ENCODE peak calls at places on chromosomes 12 and 14, in seven cellular contexts. X, A, V, U, L, W and C are unnamed samples.

GRCh38 chr12:98911396-98911795 is 266.3 kb downstream of the APAF1 start:
- DNase-seq in X (no peak), A (no peak), V (no peak), U (no peak), L (no peak), W (no peak), C (no peak)

GRCh38 chr14:27387458-27387857 is 789.6 kb upstream of the NOVA1 start:
- DNase-seq in X (no peak), A (no peak), V (no peak), U (no peak), L (no peak), W (no peak), C (no peak)

GRCh38 chr14:51786227-51786626 is 74.2 kb upstream of the GNG2 start:
- DNase-seq in X (no peak), A (no peak), V (no peak), U (no peak), L (no peak), W (no peak), C (no peak)

GRCh38 chr12:145369-145960 is 68.5 kb downstream of the SLC6A12 start:
- DNase-seq in X (no peak), A (no peak), V (peak), U (no peak), L (no peak), W (no peak), C (no peak)

GRCh38 chr12:102961488-102961801 is 4.0 kb downstream of the ASCL1 start:
- DNase-seq in X (no peak), A (no peak), V (no peak), U (no peak), L (no peak), W (no peak), C (no peak)

GRCh38 chr14:67944605-67945004 is 125.0 kb downstream of the RAD51B start:
- DNase-seq in X (no peak), A (no peak), V (no peak), U (no peak), L (no peak), W (no peak), C (no peak)

GRCh38 chr14:102940729-102941362 is 18.4 kb downstream of the AMN start:
- DNase-seq in X (no peak), A (no peak), V (no peak), U (no peak), L (no peak), W (no peak), C (no peak)

GRCh38 chr12:24754690-24755638 is 193.9 kb downstream of the BCAT1 start:
- DNase-seq in X (no peak), A (no peak), V (peak), U (no peak), L (no peak), W (no peak), C (no peak)

GRCh38 chr12:12159988-12160387 is 89.2 kb downstream of the BCL2L14 start:
- DNase-seq in X (no peak), A (no peak), V (no peak), U (no peak), L (no peak), W (no peak), C (no peak)
- TF ChIP-seq SIN3A in X (no peak), A (no peak), V (no peak), U (no peak), L (no peak), W (no peak), C (no peak)

GRCh38 chr12:106267535-106267934 is 19.7 kb upstream of the CKAP4 start:
- DNase-seq in X (no peak), A (no peak), V (no peak), U (no peak), L (no peak), W (no peak), C (no peak)
- TF ChIP-seq SIN3A in X (no peak), A (no peak), V (no peak), U (no peak), L (no peak), W (no peak), C (no peak)

GRCh38 chr14:46048127-46048526 is 603.5 kb downstream of the RPL10L start:
- DNase-seq in X (peak), A (peak), V (peak), U (peak), L (peak), W (peak), C (peak)
- TF ChIP-seq SIN3A in X (no peak), A (no peak), V (no peak), U (no peak), L (no peak), W (no peak), C (no peak)

GRCh38 chr12:63066782-63067181 is 84.2 kb downstream of the AVPR1A start:
- DNase-seq in X (no peak), A (no peak), V (no peak), U (no peak), L (no peak), W (no peak), C (no peak)
- TF ChIP-seq SIN3A in X (no peak), A (no peak), V (no peak), U (no peak), L (no peak), W (no peak), C (no peak)

GRCh38 chr14:61319086-61319485 is 2.3 kb upstream of the PRKCH start:
- DNase-seq in X (no peak), A (no peak), V (no peak), U (no peak), L (no peak), W (no peak), C (no peak)

GRCh38 chr14:61319706-61320105 is 1.7 kb upstream of the PRKCH start:
- DNase-seq in X (no peak), A (no peak), V (no peak), U (no peak), L (no peak), W (no peak), C (no peak)

GRCh38 chr14:61320806-61321384 is 484 bp upstream of the PRKCH start:
- DNase-seq in X (no peak), A (no peak), V (no peak), U (peak), L (no peak), W (no peak), C (no peak)

DNA sequence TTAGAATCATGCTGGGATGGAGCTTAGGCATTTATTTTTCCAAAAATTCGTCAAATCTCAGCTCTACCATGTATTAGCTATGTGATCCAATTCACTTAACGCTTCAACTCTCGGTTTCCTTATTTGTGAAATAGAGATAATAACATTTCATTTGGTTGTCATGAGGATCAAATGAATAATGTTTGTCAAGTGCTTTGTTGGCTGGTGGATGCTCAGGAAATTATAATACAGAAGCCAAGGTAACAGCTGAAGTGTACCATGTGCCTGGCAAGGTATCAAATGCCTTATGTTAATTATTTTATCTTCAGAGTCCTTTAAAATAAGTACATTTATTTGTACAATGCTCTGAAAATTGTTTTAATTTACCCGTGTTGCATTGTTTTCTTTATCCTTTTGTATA is 6.1 kb upstream of the PRKCH start:
- DNase-seq in X (no peak), A (no peak), V (no peak), U (no peak), L (no peak), W (no peak), C (no peak)
- TF ChIP-seq SIN3A in X (no peak), A (no peak), V (no peak), U (no peak), L (no peak), W (no peak), C (no peak)

DNA sequence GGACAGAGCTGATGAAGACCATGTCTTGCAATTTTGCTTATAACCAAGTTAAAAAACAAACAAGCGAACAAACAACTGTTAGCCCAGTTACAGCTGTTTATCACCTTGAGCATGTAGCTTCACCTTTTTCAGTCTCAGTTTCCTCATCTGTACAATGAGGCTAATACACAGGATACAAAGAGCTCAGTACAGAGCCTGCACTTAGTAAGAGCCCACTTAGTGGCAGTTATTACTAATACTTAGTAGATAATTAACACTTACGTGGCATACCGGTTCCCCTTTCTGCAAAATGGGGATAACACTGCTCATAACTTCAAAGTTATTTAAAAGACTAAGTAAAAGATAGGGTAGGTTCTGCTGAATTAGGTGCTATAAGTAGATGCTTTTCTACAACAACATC is 228.0 kb downstream of the MON2 start:
- DNase-seq in X (no peak), A (no peak), V (no peak), U (no peak), L (no peak), W (no peak), C (no peak)
- TF ChIP-seq SIN3A in X (no peak), A (no peak), V (no peak), U (no peak), L (no peak), W (no peak), C (no peak)

GRCh38 chr12:122730215-122731014 is at the start of gene HCAR1:
- DNase-seq in X (no peak), A (no peak), V (peak), U (no peak), L (no peak), W (no peak), C (no peak)
- TF ChIP-seq SIN3A in X (no peak), A (no peak), V (peak), U (no peak), L (no peak), W (no peak), C (no peak)

DNA sequence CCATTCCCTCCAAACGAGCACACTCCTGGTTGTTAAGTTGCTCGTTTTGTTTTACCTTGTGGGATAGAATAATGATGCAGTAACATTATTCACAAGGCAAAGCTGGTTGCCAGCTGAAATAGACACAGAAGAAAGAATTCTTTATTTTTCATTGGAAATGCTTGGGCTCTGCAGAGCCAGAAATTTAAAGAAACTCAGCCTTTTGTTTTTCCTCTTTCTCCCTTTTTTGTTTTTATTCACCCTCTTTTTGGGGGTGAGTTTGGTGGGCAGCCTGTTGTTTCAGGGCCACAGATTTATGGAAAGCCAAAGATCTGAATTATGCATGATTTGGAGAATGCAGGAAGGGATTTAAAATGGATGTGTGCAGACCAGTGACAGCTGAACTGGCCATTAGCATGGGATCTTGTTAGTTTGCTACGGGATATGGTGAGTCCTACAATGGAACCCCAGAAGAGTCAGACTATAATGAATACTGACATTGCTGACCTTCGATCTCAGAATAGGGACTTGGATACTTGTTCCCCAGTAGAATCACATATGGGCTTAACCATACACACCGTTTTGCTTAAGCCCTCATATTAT is 7.6 kb upstream of the ATXN2 start:
- DNase-seq in X (no peak), A (no peak), V (no peak), U (no peak), L (no peak), W (no peak), C (no peak)
- TF ChIP-seq SIN3A in X (no peak), A (no peak), V (no peak), U (no peak), L (no peak), W (no peak), C (no peak)